ENCODE peak calls at places on chromosomes 3 and 15, in eight cellular contexts. K is left ventricle myocardium inferior, A is heart right ventricle, H is stomach, P is body of pancreas, Z is fibroblast of lung, N is A549, S is coronary artery. Y is an unnamed sample.

GRCh38 chr3:193768069-193768391 is 175.0 kb downstream of the OPA1 start:
- DNase-seq in Z (peak; percentile 82), K (no peak), N (no peak), H (no peak), P (no peak), S (no peak), A (no peak), Y (no peak)

GRCh38 chr3:99515-99914 is 97.0 kb upstream of the CHL1 start:
- DNase-seq in N (no peak), A (no peak), K (no peak), H (no peak), Z (no peak), S (no peak), P (no peak), Y (no peak)

GRCh38 chr3:54931182-54931581 is 3.3 kb upstream of the LRTM1 start:
- DNase-seq in S (no peak), Z (no peak), A (no peak), H (no peak), P (no peak), K (no peak), N (no peak), Y (no peak)

GRCh38 chr15:61383421-61383820 is 154.3 kb upstream of the RORA start:
- DNase-seq in H (no peak), Z (peak; percentile 13), K (no peak), N (no peak), A (no peak), P (no peak), S (no peak), Y (peak; percentile 40)

GRCh38 chr3:19146685-19147650 is 1.3 kb upstream of the KCNH8 start:
- DNase-seq in P (peak; percentile 80), A (peak; percentile 58), S (peak; percentile 75), K (peak; percentile 46), N (peak; percentile 51), H (peak; percentile 76), Z (peak; percentile 65), Y (no peak)

GRCh38 chr3:39126532-39127071 is 19.1 kb downstream of the TTC21A start:
- DNase-seq in N (no peak), Z (peak; percentile 50), P (peak; percentile 66), S (no peak), A (no peak), K (no peak), H (no peak), Y (no peak)

GRCh38 chr15:53446376-53446775 is 313.1 kb downstream of the WDR72 start:
- DNase-seq in K (no peak), P (peak; percentile 47), H (peak; percentile 34), A (no peak), S (no peak), Z (no peak), N (no peak), Y (no peak)

GRCh38 chr3:183411216-183411922 is 17.1 kb downstream of the MCF2L2 start:
- DNase-seq in N (no peak), P (no peak), S (no peak), K (no peak), Z (no peak), A (no peak), H (no peak), Y (no peak)

GRCh38 chr15:70955151-70955550 is 62.5 kb downstream of the LRRC49 start:
- DNase-seq in P (no peak), S (no peak), H (no peak), A (no peak), N (no peak), K (no peak), Z (peak; percentile 70), Y (no peak)

GRCh38 chr15:70954733-70955132 is 62.1 kb downstream of the LRRC49 start:
- DNase-seq in A (no peak), N (no peak), Z (no peak), H (no peak), K (no peak), S (no peak), P (no peak), Y (no peak)

GRCh38 chr15:70956596-70956995 is 64.0 kb downstream of the LRRC49 start:
- DNase-seq in S (no peak), A (no peak), H (no peak), P (no peak), K (no peak), Z (peak; percentile 17), N (no peak), Y (no peak)

GRCh38 chr15:70954176-70954575 is 61.5 kb downstream of the LRRC49 start:
- DNase-seq in N (no peak), K (no peak), Z (peak; percentile 11), H (no peak), P (no peak), S (no peak), A (no peak), Y (no peak)

GRCh38 chr15:70956196-70956595 is 63.6 kb downstream of the LRRC49 start:
- DNase-seq in H (no peak), P (no peak), N (no peak), Z (peak; percentile 17), K (no peak), A (no peak), S (no peak), Y (no peak)
- H3K27ac ChIP-seq in H (no peak overlapping the region), P (no peak overlapping the region), N (no peak overlapping the region), Z (no peak overlapping the region), K (no peak overlapping the region), A (no peak overlapping the region), S (no peak overlapping the region), Y (no peak overlapping the region)

GRCh38 chr3:53243165-53243564 is 12.7 kb downstream of the TKT start:
- DNase-seq in H (no peak), N (no peak), K (no peak), S (no peak), A (no peak), Z (peak; percentile 65), P (no peak), Y (peak; percentile 63)
- TF ChIP-seq CTCF in H (no peak), N (no peak), K (no peak), S (no peak), A (no peak), Z (no peak), P (no peak), Y (peak; percentile 14)

GRCh38 chr3:72891053-72891855 is 3.4 kb downstream of the GXYLT2 start:
- DNase-seq in K (peak; percentile 67), P (no peak), H (no peak), N (no peak), S (no peak), Z (peak; percentile 100), A (peak; percentile 34), Y (peak; percentile 75)
- H3K27ac ChIP-seq in K (peak overlapping the region; percentile 82), P (no peak overlapping the region), H (no peak overlapping the region), N (peak overlapping the region; percentile 51), S (peak overlapping the region; percentile 90), Z (peak overlapping the region; percentile 70), A (peak overlapping the region; percentile 38), Y (no peak overlapping the region)

GRCh38 chr3:134340362-134340997 is 33.8 kb downstream of the AMOTL2 start:
- DNase-seq in S (no peak), K (no peak), Z (no peak), N (no peak), H (no peak), A (no peak), P (no peak), Y (no peak)

GRCh38 chr3:134337511-134338200 is 36.6 kb downstream of the AMOTL2 start:
- DNase-seq in A (no peak), S (no peak), K (no peak), N (no peak), Z (no peak), P (no peak), H (no peak), Y (no peak)

GRCh38 chr3:134338516-134339261 is 35.6 kb downstream of the AMOTL2 start:
- DNase-seq in N (no peak), H (no peak), Z (no peak), P (no peak), S (peak; percentile 70), A (no peak), K (no peak), Y (no peak)

GRCh38 chr3:134338201-134338512 is 36.1 kb downstream of the AMOTL2 start:
- DNase-seq in K (no peak), P (no peak), A (no peak), S (peak; percentile 68), H (no peak), Z (no peak), N (no peak), Y (no peak)

GRCh38 chr3:134339331-134339730 is 34.9 kb downstream of the AMOTL2 start:
- DNase-seq in A (no peak), K (no peak), N (no peak), P (no peak), H (no peak), S (peak; percentile 69), Z (no peak), Y (no peak)
- TF ChIP-seq CTCF in A (no peak), K (no peak), N (no peak), P (no peak), H (peak; percentile 5), S (no peak), Z (no peak), Y (peak; percentile 21)

Y was measured in foreskin keratinocyte.